ENCODE peak calls at places on chromosomes 7 and 10, in five cellular contexts. R is endodermal cell, Z is testis, E is A549, B is fibroblast of mammary gland. H is an unnamed sample.

GRCh38 chr7:19392246-19392645 is 247.0 kb upstream of the FERD3L start:
- DNase-seq in R (no peak), Z (no peak), E (no peak), B (peak), H (no peak)

GRCh38 chr7:101631224-101631714 is 2.2 kb upstream of the MYL10 start:
- DNase-seq in R (no peak), Z (peak), E (no peak), B (no peak), H (no peak)

GRCh38 chr10:11898372-11899066 is 75.4 kb downstream of the PROSER2 start:
- DNase-seq in R (peak), Z (no peak), E (no peak), B (no peak), H (no peak)

GRCh38 chr7:134357486-134357885 is 40.8 kb upstream of the SLC35B4 start:
- DNase-seq in R (no peak), Z (no peak), E (no peak), B (no peak), H (no peak)

GRCh38 chr7:139798221-139798620 is 20.4 kb upstream of the HIPK2 start:
- DNase-seq in R (peak), Z (no peak), E (no peak), B (no peak), H (no peak)

GRCh38 chr10:43396061-43396927 is 12.7 kb downstream of the HNRNPF start:
- DNase-seq in R (peak), Z (peak), E (peak), B (peak), H (peak)

GRCh38 chr7:157006205-157006747 is 4.2 kb downstream of the MNX1 start:
- DNase-seq in R (peak), Z (no peak), E (no peak), B (no peak), H (no peak)

GRCh38 chr7:52500796-52501195 is 534.6 kb upstream of the POM121L12 start:
- DNase-seq in R (no peak), Z (no peak), E (no peak), B (peak), H (peak)

GRCh38 chr7:145152589-145152988 is 316.7 kb upstream of the TPK1 start:
- DNase-seq in R (no peak), Z (no peak), E (no peak), B (no peak), H (no peak)

GRCh38 chr10:131777921-131778320 is 122.9 kb upstream of the PPP2R2D start:
- DNase-seq in R (no peak), Z (no peak), E (no peak), B (no peak), H (no peak)

GRCh38 chr7:82805527-82805960 is 357.1 kb downstream of the PCLO start:
- DNase-seq in R (no peak), Z (no peak), E (peak), B (peak), H (no peak)

GRCh38 chr7:2613926-2614613 is 17.7 kb upstream of the TTYH3 start:
- DNase-seq in R (no peak), Z (peak), E (no peak), B (peak), H (no peak)

GRCh38 chr10:96919785-96920425 is 87.8 kb downstream of the LCOR start:
- DNase-seq in R (no peak), Z (no peak), E (no peak), B (peak), H (no peak)

GRCh38 chr7:25405736-25406135 is 177.4 kb upstream of the NPVF start:
- DNase-seq in R (no peak), Z (no peak), E (no peak), B (peak), H (no peak)

GRCh38 chr7:17654940-17655339 is 285.4 kb downstream of the SNX13 start:
- DNase-seq in R (no peak), Z (no peak), E (no peak), B (no peak), H (no peak)

GRCh38 chr7:5454485-5454884 is 30.9 kb upstream of the TNRC18 start:
- DNase-seq in R (no peak), Z (no peak), E (no peak), B (no peak), H (no peak)

GRCh38 chr7:30893357-30893756 is 18.3 kb upstream of the AQP1 start:
- DNase-seq in R (no peak), Z (peak), E (no peak), B (no peak), H (no peak)

GRCh38 chr7:13279854-13280435 is 592.5 kb downstream of the ARL4A start:
- DNase-seq in R (no peak), Z (no peak), E (no peak), B (peak), H (no peak)

GRCh38 chr10:58360412-58361004 is 24.7 kb upstream of the TFAM start:
- DNase-seq in R (no peak), Z (no peak), E (no peak), B (no peak), H (no peak)

GRCh38 chr10:47022311-47023131 is 111.3 kb downstream of the PTPN20 start:
- DNase-seq in R (peak), Z (no peak), E (no peak), B (no peak), H (no peak)

GRCh38 chr10:16116404-16117304 is 256.3 kb upstream of the MINDY3 start:
- DNase-seq in R (peak), Z (peak), E (peak), B (peak), H (peak)

GRCh38 chr10:42113158-42113450 is 525.3 kb downstream of the ZNF33B start:
- DNase-seq in R (no peak), Z (no peak), E (no peak), B (no peak), H (no peak)

GRCh38 chr10:126014309-126014708 is 117.9 kb downstream of the FANK1 start:
- DNase-seq in R (no peak), Z (no peak), E (no peak), B (peak), H (no peak)

GRCh38 chr7:139870406-139870805 is 41.3 kb downstream of the TBXAS1 start:
- DNase-seq in R (no peak), Z (no peak), E (no peak), B (peak), H (no peak)

GRCh38 chr10:12605580-12606405 is 256.4 kb downstream of the CAMK1D start:
- DNase-seq in R (no peak), Z (peak), E (peak), B (peak), H (no peak)

GRCh38 chr7:99563650-99564049 is 5.2 kb downstream of the ZNF655 start:
- DNase-seq in R (peak), Z (no peak), E (peak), B (peak), H (no peak)

GRCh38 chr7:127152423-127152822 is 100.3 kb downstream of the GRM8 start:
- DNase-seq in R (no peak), Z (no peak), E (no peak), B (no peak), H (no peak)

GRCh38 chr7:127751723-127752448 is 99.9 kb downstream of the SND1 start:
- DNase-seq in R (no peak), Z (no peak), E (no peak), B (peak), H (no peak)

GRCh38 chr7:13411151-13411550 is 578.3 kb downstream of the ETV1 start:
- DNase-seq in R (no peak), Z (no peak), E (no peak), B (no peak), H (no peak)

GRCh38 chr7:36969376-36969775 is 245.1 kb upstream of the AOAH start:
- DNase-seq in R (no peak), Z (no peak), E (no peak), B (no peak), H (no peak)

GRCh38 chr10:103333934-103334520 is 16.9 kb downstream of the PCGF6 start:
- DNase-seq in R (no peak), Z (no peak), E (peak), B (peak), H (no peak)

GRCh38 chr7:13745530-13745929 is 243.9 kb downstream of the ETV1 start:
- DNase-seq in R (no peak), Z (no peak), E (no peak), B (no peak), H (no peak)

GRCh38 chr10:89241491-89242339 is 9.9 kb downstream of the LIPA start:
- DNase-seq in R (no peak), Z (no peak), E (no peak), B (peak), H (no peak)

GRCh38 chr7:104296266-104296665 is 32.1 kb upstream of the LHFPL3 start:
- DNase-seq in R (no peak), Z (no peak), E (no peak), B (no peak), H (no peak)

GRCh38 chr10:12981570-12981969 is 19.9 kb downstream of the CCDC3 start:
- DNase-seq in R (no peak), Z (no peak), E (no peak), B (peak), H (no peak)

GRCh38 chr7:143384148-143384547 is 3.0 kb downstream of the ZYX start:
- DNase-seq in R (peak), Z (no peak), E (no peak), B (peak), H (no peak)

GRCh38 chr7:100854146-100854895 is 1.8 kb downstream of the SLC12A9 start:
- DNase-seq in R (no peak), Z (no peak), E (no peak), B (no peak), H (no peak)

GRCh38 chr10:5449823-5450222 is 37.5 kb downstream of the NET1 start:
- DNase-seq in R (no peak), Z (no peak), E (no peak), B (peak), H (no peak)

DNA sequence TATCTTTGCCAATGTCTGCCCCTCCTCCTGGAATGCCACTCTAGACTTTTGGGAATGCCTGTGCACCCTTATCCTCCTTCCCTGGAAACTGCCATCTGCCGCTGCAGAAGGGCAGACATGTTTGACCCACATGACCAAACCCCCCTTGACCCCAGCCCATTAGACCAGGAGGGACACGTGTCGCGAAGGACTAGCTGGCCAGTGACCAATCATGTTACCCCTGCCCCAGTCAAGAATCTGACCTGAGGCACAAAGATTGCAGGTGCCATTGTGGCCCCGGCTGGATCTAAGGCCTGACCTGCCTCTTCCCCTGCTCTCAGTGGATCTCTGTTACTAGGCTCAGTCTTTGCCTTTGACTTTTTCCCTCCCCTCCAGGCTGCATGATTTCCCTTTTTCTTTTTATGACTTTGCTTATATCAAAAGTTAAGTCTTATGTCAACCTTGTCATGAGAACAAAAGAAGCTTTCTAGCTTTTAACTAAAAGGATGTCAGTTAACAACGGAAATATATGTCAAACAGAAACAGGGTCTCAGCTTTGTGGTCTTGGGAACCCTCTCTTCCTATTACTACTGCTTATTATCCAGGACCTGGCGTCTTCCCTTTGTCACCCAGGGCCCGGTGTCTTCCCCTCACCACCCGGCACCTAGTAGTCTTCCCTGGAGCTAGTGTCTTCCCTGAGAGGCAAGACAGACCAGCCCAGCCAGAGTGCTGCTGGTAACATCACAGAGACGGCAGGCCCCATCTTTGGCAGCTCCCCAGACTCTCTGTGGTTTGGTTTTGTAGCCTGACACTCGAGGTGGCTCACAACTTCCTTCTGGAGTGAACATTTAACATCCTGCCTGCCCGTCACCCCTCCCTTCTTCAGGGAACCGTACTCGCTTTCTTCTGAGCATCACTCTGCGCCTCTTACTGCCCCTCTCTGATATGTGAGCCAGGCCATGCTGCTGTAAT is 24.4 kb upstream of the PPIF start:
- DNase-seq in R (no peak), Z (peak), E (no peak), B (peak), H (no peak)
- H3K4me3 ChIP-seq in R (no peak), Z (no peak), E (no peak), B (no peak), H (no peak)

DNA sequence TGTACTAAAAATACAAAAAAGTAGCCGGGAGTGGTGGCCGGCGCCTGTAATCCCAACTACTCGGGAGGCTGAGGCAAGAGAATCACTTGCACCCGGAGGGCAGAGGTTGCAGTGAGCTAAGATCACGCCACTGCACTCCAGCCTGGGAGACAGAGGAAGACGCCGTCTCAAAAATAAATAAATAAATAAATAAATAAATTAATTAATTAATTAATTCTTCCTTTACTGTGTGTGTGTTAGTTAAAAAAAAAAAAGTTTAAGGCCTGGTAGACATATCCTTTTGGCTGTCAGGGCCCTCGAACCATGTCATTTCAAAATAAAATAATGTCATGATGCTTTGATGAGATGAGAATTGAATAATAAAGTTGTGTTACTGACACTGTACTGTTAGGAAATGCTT is 81.3 kb downstream of the ZNF467 start:
- DNase-seq in R (no peak), Z (no peak), E (no peak), B (no peak), H (no peak)
- H3K4me3 ChIP-seq in R (peak), Z (peak), E (no peak), B (peak), H (peak)

DNA sequence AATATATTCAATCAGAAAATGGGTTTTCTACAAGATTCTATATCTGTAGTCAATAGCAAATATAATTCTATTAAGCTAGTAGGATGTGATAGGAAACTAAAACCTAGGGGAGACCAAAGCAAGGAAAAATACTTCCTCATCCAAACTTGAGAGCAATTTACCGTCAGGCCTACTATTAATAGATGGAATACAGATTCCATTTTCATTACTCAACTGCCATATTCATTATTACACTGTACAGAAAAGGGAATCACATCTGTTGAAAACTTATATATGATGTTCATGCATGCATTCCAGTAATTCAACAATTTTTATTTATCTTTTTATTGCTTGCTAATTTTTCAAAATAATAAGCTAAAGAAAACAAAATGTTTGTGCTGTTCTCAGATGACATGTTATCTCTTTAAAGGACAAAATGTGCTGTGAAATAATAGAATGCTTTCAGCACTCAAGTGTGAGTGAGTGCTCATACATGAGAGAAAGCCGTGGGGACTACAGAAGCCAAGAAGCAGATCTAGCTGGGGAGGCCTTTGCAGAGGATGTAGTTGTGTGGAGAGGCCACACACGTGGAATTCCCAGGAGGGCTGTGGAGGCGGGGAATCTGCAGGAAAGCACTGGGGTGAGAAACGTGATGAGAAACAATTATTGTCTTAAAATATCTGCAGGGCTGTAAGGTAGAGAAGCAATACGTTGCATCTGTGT is 110.0 kb downstream of the EGFR start:
- DNase-seq in R (no peak), Z (peak), E (no peak), B (peak), H (no peak)
- H3K4me3 ChIP-seq in R (no peak), Z (no peak), E (no peak), B (no peak), H (no peak)

GRCh38 chr7:45578022-45578421 is 3.9 kb downstream of the ADCY1 start:
- DNase-seq in R (peak), Z (no peak), E (no peak), B (no peak), H (no peak)

GRCh38 chr7:45575501-45576248 is 1.5 kb downstream of the ADCY1 start:
- DNase-seq in R (peak), Z (no peak), E (no peak), B (no peak), H (no peak)

GRCh38 chr7:45574521-45575500 is 643 bp downstream of the ADCY1 start:
- DNase-seq in R (peak), Z (no peak), E (peak), B (peak), H (peak)

GRCh38 chr7:45578467-45578866 is 4.3 kb downstream of the ADCY1 start:
- DNase-seq in R (peak), Z (no peak), E (no peak), B (no peak), H (no peak)

DNA sequence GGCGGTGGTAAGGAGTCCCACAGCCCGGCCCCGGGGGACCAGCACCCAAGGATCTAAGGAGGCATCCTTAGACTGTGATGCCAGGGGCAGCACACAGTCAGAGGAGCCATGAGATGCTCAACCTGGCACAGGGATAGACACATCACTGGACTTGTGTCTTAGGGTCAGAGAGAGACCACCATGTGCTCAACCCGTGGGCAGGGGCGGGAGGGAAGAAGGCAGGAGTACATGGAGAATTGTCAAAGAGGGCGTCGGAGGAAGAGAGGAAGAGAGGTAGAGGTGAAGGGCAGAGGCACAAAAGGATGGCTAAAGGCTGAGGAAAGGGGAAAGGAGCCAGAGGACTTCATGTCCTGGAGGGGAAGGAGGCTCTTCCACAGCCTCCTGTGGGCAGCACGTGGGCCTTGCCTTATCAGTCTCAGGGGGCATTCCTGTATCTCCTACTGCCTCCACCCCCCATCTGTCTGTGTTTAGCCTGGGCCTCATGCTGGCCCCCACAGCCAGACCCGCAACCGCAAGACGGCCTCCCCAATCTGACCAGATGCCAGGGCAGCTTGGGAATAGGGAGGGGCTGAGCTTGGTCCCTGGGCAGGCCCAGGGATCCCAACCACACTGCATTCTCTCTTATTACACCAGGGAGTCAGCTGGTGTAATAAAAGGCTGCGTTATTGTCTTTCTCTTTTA is 2.2 kb downstream of the ADCY1 start:
- DNase-seq in R (peak), Z (no peak), E (no peak), B (peak), H (no peak)
- H3K4me3 ChIP-seq in R (no peak), Z (no peak), E (no peak), B (no peak), H (no peak)

GRCh38 chr7:7048213-7048612 is 134.1 kb upstream of the C1GALT1 start:
- DNase-seq in R (no peak), Z (no peak), E (no peak), B (no peak), H (no peak)

GRCh38 chr7:7054252-7054830 is 128.0 kb upstream of the C1GALT1 start:
- DNase-seq in R (no peak), Z (no peak), E (no peak), B (no peak), H (no peak)

DNA sequence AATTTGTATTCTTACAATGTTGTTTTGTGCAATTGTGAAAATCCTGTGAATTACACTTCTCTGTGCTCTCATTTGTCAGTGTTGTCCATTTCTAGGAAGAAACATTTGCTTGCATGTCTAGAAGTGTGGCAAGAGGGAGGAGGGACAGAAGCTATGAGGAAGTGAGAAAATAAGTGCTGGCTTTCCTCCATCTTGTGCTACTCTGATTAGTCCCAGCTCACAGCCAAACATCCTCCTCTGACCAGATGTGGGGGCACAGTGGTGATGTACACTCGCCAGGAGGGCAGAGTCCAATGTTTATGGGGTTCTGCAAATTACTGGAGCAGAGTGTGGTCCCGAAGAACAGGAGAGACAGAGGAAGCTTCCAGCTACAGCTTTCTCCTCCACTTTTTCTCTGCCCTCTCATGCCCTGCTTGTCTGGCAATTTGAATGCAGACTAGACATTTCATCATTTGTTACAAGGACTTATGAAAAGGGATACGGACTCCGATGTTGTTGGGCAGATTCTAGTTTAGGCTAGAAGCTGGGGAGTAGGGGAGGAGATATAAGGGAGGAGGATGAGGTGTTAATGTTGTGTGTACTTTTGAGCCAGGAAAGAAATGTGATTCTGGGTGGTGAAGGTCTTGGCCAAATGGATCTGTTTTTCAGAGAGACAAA is 131.0 kb upstream of the C1GALT1 start:
- DNase-seq in R (no peak), Z (no peak), E (no peak), B (no peak), H (no peak)
- H3K4me3 ChIP-seq in R (no peak), Z (no peak), E (no peak), B (no peak), H (no peak)

H was measured in WERI-Rb-1.